ENCODE peak calls at places on chromosomes 7 and 10, in four cellular contexts. One of them, this sample, is unnamed.

GRCh38 chr10:110651044-110651958 is 7.2 kb downstream of the RBM20 start:
- DNase-seq in WTC11: no peak
- DNase-seq in GM12878: no peak
- DNase-seq in K562: peak; percentile 50
- DNase-seq in this sample: no peak

GRCh38 chr10:23395017-23395416 is 43.9 kb upstream of the OTUD1 start:
- DNase-seq in WTC11: no peak
- DNase-seq in GM12878: no peak
- DNase-seq in K562: no peak
- DNase-seq in this sample: no peak

GRCh38 chr10:34316154-34316553 is 498.9 kb downstream of the PARD3 start:
- DNase-seq in K562: no peak
- DNase-seq in GM12878: no peak
- DNase-seq in WTC11: no peak
- DNase-seq in this sample: no peak

GRCh38 chr7:53811555-53812079 is 730.6 kb upstream of the VSTM2A start:
- DNase-seq in WTC11: no peak
- DNase-seq in K562: peak; percentile 93
- DNase-seq in GM12878: no peak
- DNase-seq in this sample: no peak

GRCh38 chr7:158735935-158736334 is 31.3 kb upstream of the NCAPG2 start:
- DNase-seq in WTC11: no peak
- DNase-seq in GM12878: no peak
- DNase-seq in K562: no peak
- DNase-seq in this sample: no peak

GRCh38 chr7:39540320-39540719 is 25.9 kb upstream of the YAE1 start:
- DNase-seq in K562: no peak
- DNase-seq in GM12878: no peak
- DNase-seq in WTC11: no peak
- DNase-seq in this sample: peak; percentile 83

GRCh38 chr7:93923946-93924345 is 2.4 kb downstream of the GNG11 start:
- DNase-seq in K562: no peak
- DNase-seq in GM12878: no peak
- DNase-seq in WTC11: no peak
- DNase-seq in this sample: no peak

GRCh38 chr10:11472158-11472753 is 139.2 kb downstream of the USP6NL start:
- DNase-seq in K562: peak; percentile 70
- DNase-seq in WTC11: peak; percentile 85
- DNase-seq in GM12878: no peak
- DNase-seq in this sample: peak; percentile 44

GRCh38 chr7:53350241-53350640 is 314.8 kb downstream of the POM121L12 start:
- DNase-seq in WTC11: peak; percentile 87
- DNase-seq in K562: peak; percentile 9
- DNase-seq in GM12878: no peak
- DNase-seq in this sample: no peak

GRCh38 chr10:91103384-91104184 is 116.9 kb upstream of the PCGF5 start:
- DNase-seq in WTC11: no peak
- DNase-seq in K562: peak; percentile 88
- DNase-seq in GM12878: peak; percentile 17
- DNase-seq in this sample: no peak

GRCh38 chr7:157707983-157708720 is 371.3 kb downstream of the DNAJB6 start:
- DNase-seq in K562: no peak
- DNase-seq in GM12878: no peak
- DNase-seq in WTC11: no peak
- DNase-seq in this sample: no peak

GRCh38 chr10:123565691-123566660 is 100.2 kb upstream of the GPR26 start:
- DNase-seq in WTC11: no peak
- DNase-seq in K562: no peak
- DNase-seq in GM12878: no peak
- DNase-seq in this sample: no peak
- TF ChIP-seq TCF7 in WTC11: no peak
- TF ChIP-seq TCF7 in K562: no peak
- TF ChIP-seq TCF7 in GM12878: no peak
- TF ChIP-seq TCF7 in this sample: no peak

DNA sequence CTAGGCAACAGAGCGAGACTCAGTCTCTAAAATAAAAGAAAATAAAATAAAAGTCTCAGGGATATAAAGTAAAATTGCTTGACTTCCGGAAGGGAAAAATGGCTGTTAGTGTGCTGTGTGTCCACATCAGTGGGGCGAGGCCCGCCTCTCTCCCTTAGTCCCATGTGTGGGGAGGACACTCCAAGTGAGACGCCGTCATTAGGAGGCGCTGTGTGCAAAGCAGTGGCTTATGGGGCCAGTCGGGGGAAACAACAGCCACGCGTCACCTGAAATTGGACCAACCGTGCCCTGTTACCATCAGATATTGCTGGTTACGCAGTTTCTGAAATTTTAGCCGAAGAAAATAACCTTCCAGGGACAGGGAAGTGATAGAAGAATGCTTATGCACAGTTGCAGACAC is 15.8 kb downstream of the SFXN4 start:
- DNase-seq in GM12878: no peak
- DNase-seq in K562: no peak
- DNase-seq in WTC11: peak; percentile 63
- DNase-seq in this sample: no peak
- TF ChIP-seq TCF7 in GM12878: no peak
- TF ChIP-seq TCF7 in K562: no peak
- TF ChIP-seq TCF7 in WTC11: no peak
- TF ChIP-seq TCF7 in this sample: no peak

GRCh38 chr10:47435081-47435480 is 48.8 kb downstream of the ANXA8 start:
- DNase-seq in WTC11: no peak
- DNase-seq in K562: no peak
- DNase-seq in GM12878: no peak
- DNase-seq in this sample: no peak

GRCh38 chr10:47443145-47443544 is 40.8 kb downstream of the ANXA8 start:
- DNase-seq in GM12878: no peak
- DNase-seq in K562: peak; percentile 1
- DNase-seq in WTC11: no peak
- DNase-seq in this sample: no peak

GRCh38 chr10:47440207-47440606 is 43.7 kb downstream of the ANXA8 start:
- DNase-seq in GM12878: no peak
- DNase-seq in K562: no peak
- DNase-seq in WTC11: no peak
- DNase-seq in this sample: no peak

GRCh38 chr10:47441973-47442750 is 41.8 kb downstream of the ANXA8 start:
- DNase-seq in WTC11: no peak
- DNase-seq in GM12878: no peak
- DNase-seq in K562: peak; percentile 36
- DNase-seq in this sample: no peak

DNA sequence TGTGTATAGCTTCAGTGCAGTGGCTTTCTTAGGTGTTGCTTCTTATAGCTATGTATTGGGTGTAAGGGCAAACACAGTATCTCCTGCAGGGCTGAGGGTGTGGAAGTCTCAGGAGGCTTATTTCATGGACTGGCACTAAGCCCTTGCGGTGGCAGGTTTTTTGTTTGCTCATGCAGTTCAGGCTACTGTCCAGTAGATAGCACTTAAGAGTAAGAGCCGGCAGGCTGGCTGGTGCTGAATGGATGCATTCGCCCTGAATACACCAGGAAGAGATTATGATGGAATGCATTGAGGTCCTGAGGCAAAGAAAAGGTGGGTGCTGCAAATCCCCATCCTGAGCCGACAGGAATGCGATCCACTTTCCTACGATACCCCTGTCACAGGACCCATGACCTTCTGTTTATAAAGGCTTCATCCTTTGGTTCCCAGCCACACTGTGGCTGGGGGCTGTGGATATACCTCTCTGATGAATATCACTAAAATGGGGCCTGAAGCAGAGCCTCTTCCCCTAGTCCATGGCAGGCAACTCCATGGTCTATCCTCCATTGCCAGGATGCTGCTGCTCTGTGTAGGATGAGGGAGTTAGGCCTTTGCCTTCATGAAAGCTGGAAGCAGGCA is 44.9 kb downstream of the ANXA8 start:
- DNase-seq in K562: peak; percentile 25
- DNase-seq in WTC11: peak; percentile 57
- DNase-seq in GM12878: no peak
- DNase-seq in this sample: peak; percentile 67
- TF ChIP-seq TCF7 in K562: no peak
- TF ChIP-seq TCF7 in WTC11: no peak
- TF ChIP-seq TCF7 in GM12878: no peak
- TF ChIP-seq TCF7 in this sample: no peak

GRCh38 chr7:121992046-121992445 is 119.1 kb downstream of the PTPRZ1 start:
- DNase-seq in WTC11: no peak
- DNase-seq in GM12878: no peak
- DNase-seq in K562: no peak
- DNase-seq in this sample: no peak
- TF ChIP-seq TCF7 in WTC11: no peak
- TF ChIP-seq TCF7 in GM12878: no peak
- TF ChIP-seq TCF7 in K562: no peak
- TF ChIP-seq TCF7 in this sample: no peak

GRCh38 chr7:96710544-96710943 is 898 bp upstream of the SEM1 start:
- DNase-seq in K562: no peak
- DNase-seq in WTC11: no peak
- DNase-seq in GM12878: no peak
- DNase-seq in this sample: no peak

GRCh38 chr7:96713037-96713436 is 3.4 kb upstream of the SEM1 start:
- DNase-seq in WTC11: no peak
- DNase-seq in GM12878: no peak
- DNase-seq in K562: no peak
- DNase-seq in this sample: no peak

GRCh38 chr7:96709381-96710228 is at the start of gene SEM1:
- DNase-seq in GM12878: peak; percentile 40
- DNase-seq in K562: peak; percentile 83
- DNase-seq in WTC11: peak; percentile 67
- DNase-seq in this sample: peak; percentile 78

GRCh38 chr7:96707901-96708774 is 1.5 kb downstream of the SEM1 start:
- DNase-seq in WTC11: no peak
- DNase-seq in K562: no peak
- DNase-seq in GM12878: no peak
- DNase-seq in this sample: no peak

GRCh38 chr7:96708872-96709271 is 774 bp downstream of the SEM1 start:
- DNase-seq in K562: peak; percentile 7
- DNase-seq in GM12878: no peak
- DNase-seq in WTC11: no peak
- DNase-seq in this sample: no peak
- TF ChIP-seq TCF7 in K562: no peak
- TF ChIP-seq TCF7 in GM12878: no peak
- TF ChIP-seq TCF7 in WTC11: no peak
- TF ChIP-seq TCF7 in this sample: no peak

DNA sequence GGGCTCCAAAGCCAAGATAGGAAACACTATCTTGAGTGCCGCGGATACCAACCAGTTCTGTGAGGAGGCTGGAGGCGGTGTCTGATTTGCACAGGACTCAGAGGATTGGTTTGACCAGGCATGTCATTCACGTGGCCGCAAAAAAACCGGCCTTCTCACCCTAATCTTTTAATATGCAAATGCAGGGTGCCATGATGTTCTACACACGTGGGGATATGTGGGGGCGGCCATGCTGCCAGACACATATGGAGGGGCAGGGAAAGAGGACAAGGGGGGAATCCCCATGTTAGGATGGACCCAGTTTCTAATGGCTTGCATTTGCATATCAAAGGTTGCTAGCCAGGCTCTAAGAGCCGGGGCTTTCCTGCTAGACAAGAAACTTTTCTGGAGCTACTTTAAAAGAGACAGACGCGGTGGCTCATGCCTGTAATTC is 88.8 kb upstream of the C7orf33 start:
- DNase-seq in WTC11: peak; percentile 47
- DNase-seq in K562: no peak
- DNase-seq in GM12878: peak; percentile 69
- DNase-seq in this sample: no peak
- TF ChIP-seq TCF7 in WTC11: no peak
- TF ChIP-seq TCF7 in K562: no peak
- TF ChIP-seq TCF7 in GM12878: no peak
- TF ChIP-seq TCF7 in this sample: no peak

GRCh38 chr10:125102821-125103220 is 57.5 kb downstream of the CTBP2 start:
- DNase-seq in K562: no peak
- DNase-seq in WTC11: no peak
- DNase-seq in GM12878: no peak
- DNase-seq in this sample: no peak
- TF ChIP-seq TCF7 in K562: no peak
- TF ChIP-seq TCF7 in WTC11: no peak
- TF ChIP-seq TCF7 in GM12878: no peak
- TF ChIP-seq TCF7 in this sample: no peak

DNA sequence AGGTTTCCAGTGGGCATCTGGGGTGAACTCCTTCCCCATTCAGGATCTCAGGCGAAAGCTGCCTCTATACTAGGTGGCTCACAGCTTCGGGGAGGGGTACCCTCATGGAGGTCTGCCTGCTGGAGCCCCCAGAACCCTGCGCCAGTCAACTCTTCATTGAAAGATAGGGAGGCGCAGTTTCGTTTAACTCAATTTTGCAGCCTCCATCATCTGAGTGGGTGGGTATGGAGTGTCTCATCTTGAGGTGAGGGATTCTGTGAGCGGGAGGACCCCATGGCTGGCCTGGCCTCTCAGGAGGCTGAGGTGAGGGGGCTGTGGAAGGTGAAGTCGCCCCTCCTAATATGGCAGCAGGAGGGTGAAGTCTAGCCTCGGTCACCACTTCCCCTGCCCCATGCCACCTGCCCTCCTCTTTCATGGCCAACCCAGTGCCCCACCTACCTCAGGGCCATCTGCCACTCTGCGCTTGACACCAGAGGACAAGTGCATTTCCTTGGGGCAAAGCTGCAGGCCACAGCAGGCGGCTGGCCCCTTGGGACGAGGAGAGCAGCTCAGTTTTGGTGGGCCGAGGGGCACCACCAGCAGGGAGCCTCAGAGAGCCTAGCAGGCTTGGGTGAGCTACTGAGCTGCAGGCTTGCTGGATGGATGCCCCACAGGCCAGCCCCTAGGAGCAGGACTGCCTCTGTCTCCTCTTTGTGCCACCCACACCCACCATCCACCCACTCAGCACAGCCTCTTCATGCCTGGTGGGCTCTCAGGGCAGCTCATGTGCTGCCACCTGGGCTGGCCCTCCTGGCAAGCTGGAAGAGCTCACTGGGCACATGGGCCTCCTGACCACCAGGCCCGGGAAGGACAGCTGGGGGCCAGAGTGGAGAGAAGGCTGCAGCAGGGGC is 8.6 kb downstream of the RASGEF1A start:
- DNase-seq in GM12878: no peak
- DNase-seq in K562: no peak
- DNase-seq in WTC11: no peak
- DNase-seq in this sample: no peak
- TF ChIP-seq TCF7 in GM12878: no peak
- TF ChIP-seq TCF7 in K562: no peak
- TF ChIP-seq TCF7 in WTC11: no peak
- TF ChIP-seq TCF7 in this sample: no peak